ENCODE peak calls at places on chromosomes 5 and 9, in eight cellular contexts. One of them, this sample, is unnamed.

GRCh38 chr5:39194466-39195136 is 24.8 kb downstream of the FYB1 start:
- DNase-seq in COR-L47: no peak
- DNase-seq in stimulated activated CD4-positive, alpha-beta T cell treated with anti-CD3 and anti-CD28 coated beads, Interleukin-15, amount 100 ng/mL, for 24 hours: peak
- DNase-seq in amniotic epithelial cell: peak
- DNase-seq in natural killer cell: no peak
- DNase-seq in activated T-helper 1 cell treated with anti-CD3 and anti-CD28 coated beads, Interleukin-12 subunit alpha, Interleukin-12 subunit beta, Interleukin-2, Interleukin-4 antibody, amounts not matched to agents 30 ng/mL and 10 ng/mL and 1 ng/mL, durations not matched to agents 14 hours and 24 hours and 36 hours: no peak
- DNase-seq in activated CD4-positive, CD25-positive, alpha-beta regulatory T cell: no peak
- DNase-seq in kidney glomerular epithelial cell: no peak
- DNase-seq in this sample: no peak

GRCh38 chr9:4147476-4148214 is 152.2 kb downstream of the GLIS3 start:
- DNase-seq in activated T-helper 1 cell treated with anti-CD3 and anti-CD28 coated beads, Interleukin-12 subunit alpha, Interleukin-12 subunit beta, Interleukin-2, Interleukin-4 antibody, amounts not matched to agents 30 ng/mL and 10 ng/mL and 1 ng/mL, durations not matched to agents 14 hours and 24 hours and 36 hours: no peak
- DNase-seq in natural killer cell: no peak
- DNase-seq in activated CD4-positive, CD25-positive, alpha-beta regulatory T cell: no peak
- DNase-seq in kidney glomerular epithelial cell: peak
- DNase-seq in stimulated activated CD4-positive, alpha-beta T cell treated with anti-CD3 and anti-CD28 coated beads, Interleukin-15, amount 100 ng/mL, for 24 hours: no peak
- DNase-seq in amniotic epithelial cell: no peak
- DNase-seq in COR-L47: no peak
- DNase-seq in this sample: no peak

GRCh38 chr5:151454166-151454565 is 6.8 kb downstream of the SLC36A1 start:
- DNase-seq in amniotic epithelial cell: no peak
- DNase-seq in activated T-helper 1 cell treated with anti-CD3 and anti-CD28 coated beads, Interleukin-12 subunit alpha, Interleukin-12 subunit beta, Interleukin-2, Interleukin-4 antibody, amounts not matched to agents 30 ng/mL and 10 ng/mL and 1 ng/mL, durations not matched to agents 14 hours and 24 hours and 36 hours: no peak
- DNase-seq in natural killer cell: no peak
- DNase-seq in COR-L47: no peak
- DNase-seq in kidney glomerular epithelial cell: no peak
- DNase-seq in stimulated activated CD4-positive, alpha-beta T cell treated with anti-CD3 and anti-CD28 coated beads, Interleukin-15, amount 100 ng/mL, for 24 hours: no peak
- DNase-seq in activated CD4-positive, CD25-positive, alpha-beta regulatory T cell: no peak
- DNase-seq in this sample: no peak

GRCh38 chr5:171632618-171633017 is 153.0 kb upstream of the SMIM23 start:
- DNase-seq in amniotic epithelial cell: no peak
- DNase-seq in activated T-helper 1 cell treated with anti-CD3 and anti-CD28 coated beads, Interleukin-12 subunit alpha, Interleukin-12 subunit beta, Interleukin-2, Interleukin-4 antibody, amounts not matched to agents 30 ng/mL and 10 ng/mL and 1 ng/mL, durations not matched to agents 14 hours and 24 hours and 36 hours: no peak
- DNase-seq in natural killer cell: no peak
- DNase-seq in activated CD4-positive, CD25-positive, alpha-beta regulatory T cell: no peak
- DNase-seq in COR-L47: no peak
- DNase-seq in stimulated activated CD4-positive, alpha-beta T cell treated with anti-CD3 and anti-CD28 coated beads, Interleukin-15, amount 100 ng/mL, for 24 hours: no peak
- DNase-seq in kidney glomerular epithelial cell: no peak
- DNase-seq in this sample: no peak

GRCh38 chr5:132369471-132370240 is at the start of gene SLC22A5:
- DNase-seq in amniotic epithelial cell: peak
- DNase-seq in stimulated activated CD4-positive, alpha-beta T cell treated with anti-CD3 and anti-CD28 coated beads, Interleukin-15, amount 100 ng/mL, for 24 hours: peak
- DNase-seq in activated T-helper 1 cell treated with anti-CD3 and anti-CD28 coated beads, Interleukin-12 subunit alpha, Interleukin-12 subunit beta, Interleukin-2, Interleukin-4 antibody, amounts not matched to agents 30 ng/mL and 10 ng/mL and 1 ng/mL, durations not matched to agents 14 hours and 24 hours and 36 hours: peak
- DNase-seq in activated CD4-positive, CD25-positive, alpha-beta regulatory T cell: peak
- DNase-seq in COR-L47: peak
- DNase-seq in kidney glomerular epithelial cell: peak
- DNase-seq in natural killer cell: peak
- DNase-seq in this sample: peak

GRCh38 chr5:62578540-62578939 is at the start of gene LRRC70:
- DNase-seq in amniotic epithelial cell: peak
- DNase-seq in activated CD4-positive, CD25-positive, alpha-beta regulatory T cell: no peak
- DNase-seq in COR-L47: no peak
- DNase-seq in activated T-helper 1 cell treated with anti-CD3 and anti-CD28 coated beads, Interleukin-12 subunit alpha, Interleukin-12 subunit beta, Interleukin-2, Interleukin-4 antibody, amounts not matched to agents 30 ng/mL and 10 ng/mL and 1 ng/mL, durations not matched to agents 14 hours and 24 hours and 36 hours: peak
- DNase-seq in kidney glomerular epithelial cell: no peak
- DNase-seq in stimulated activated CD4-positive, alpha-beta T cell treated with anti-CD3 and anti-CD28 coated beads, Interleukin-15, amount 100 ng/mL, for 24 hours: no peak
- DNase-seq in natural killer cell: no peak
- DNase-seq in this sample: no peak

GRCh38 chr5:1007221-1007680 is 1.4 kb upstream of the NKD2 start:
- DNase-seq in kidney glomerular epithelial cell: no peak
- DNase-seq in COR-L47: no peak
- DNase-seq in activated T-helper 1 cell treated with anti-CD3 and anti-CD28 coated beads, Interleukin-12 subunit alpha, Interleukin-12 subunit beta, Interleukin-2, Interleukin-4 antibody, amounts not matched to agents 30 ng/mL and 10 ng/mL and 1 ng/mL, durations not matched to agents 14 hours and 24 hours and 36 hours: no peak
- DNase-seq in stimulated activated CD4-positive, alpha-beta T cell treated with anti-CD3 and anti-CD28 coated beads, Interleukin-15, amount 100 ng/mL, for 24 hours: peak
- DNase-seq in activated CD4-positive, CD25-positive, alpha-beta regulatory T cell: no peak
- DNase-seq in natural killer cell: no peak
- DNase-seq in amniotic epithelial cell: no peak
- DNase-seq in this sample: peak

GRCh38 chr9:130147910-130148309 is 24.3 kb upstream of the NCS1 start:
- DNase-seq in activated CD4-positive, CD25-positive, alpha-beta regulatory T cell: no peak
- DNase-seq in kidney glomerular epithelial cell: no peak
- DNase-seq in COR-L47: no peak
- DNase-seq in activated T-helper 1 cell treated with anti-CD3 and anti-CD28 coated beads, Interleukin-12 subunit alpha, Interleukin-12 subunit beta, Interleukin-2, Interleukin-4 antibody, amounts not matched to agents 30 ng/mL and 10 ng/mL and 1 ng/mL, durations not matched to agents 14 hours and 24 hours and 36 hours: no peak
- DNase-seq in natural killer cell: no peak
- DNase-seq in amniotic epithelial cell: no peak
- DNase-seq in stimulated activated CD4-positive, alpha-beta T cell treated with anti-CD3 and anti-CD28 coated beads, Interleukin-15, amount 100 ng/mL, for 24 hours: no peak
- DNase-seq in this sample: no peak

GRCh38 chr5:157266286-157267007 is 524 bp downstream of the CYFIP2 start:
- DNase-seq in activated T-helper 1 cell treated with anti-CD3 and anti-CD28 coated beads, Interleukin-12 subunit alpha, Interleukin-12 subunit beta, Interleukin-2, Interleukin-4 antibody, amounts not matched to agents 30 ng/mL and 10 ng/mL and 1 ng/mL, durations not matched to agents 14 hours and 24 hours and 36 hours: peak
- DNase-seq in kidney glomerular epithelial cell: no peak
- DNase-seq in stimulated activated CD4-positive, alpha-beta T cell treated with anti-CD3 and anti-CD28 coated beads, Interleukin-15, amount 100 ng/mL, for 24 hours: peak
- DNase-seq in natural killer cell: peak
- DNase-seq in activated CD4-positive, CD25-positive, alpha-beta regulatory T cell: peak
- DNase-seq in amniotic epithelial cell: no peak
- DNase-seq in COR-L47: peak
- DNase-seq in this sample: peak

GRCh38 chr5:151034422-151035379 is 14.3 kb downstream of the GPX3 start:
- DNase-seq in amniotic epithelial cell: no peak
- DNase-seq in COR-L47: no peak
- DNase-seq in stimulated activated CD4-positive, alpha-beta T cell treated with anti-CD3 and anti-CD28 coated beads, Interleukin-15, amount 100 ng/mL, for 24 hours: no peak
- DNase-seq in activated CD4-positive, CD25-positive, alpha-beta regulatory T cell: no peak
- DNase-seq in kidney glomerular epithelial cell: peak
- DNase-seq in activated T-helper 1 cell treated with anti-CD3 and anti-CD28 coated beads, Interleukin-12 subunit alpha, Interleukin-12 subunit beta, Interleukin-2, Interleukin-4 antibody, amounts not matched to agents 30 ng/mL and 10 ng/mL and 1 ng/mL, durations not matched to agents 14 hours and 24 hours and 36 hours: no peak
- DNase-seq in natural killer cell: no peak
- DNase-seq in this sample: no peak

GRCh38 chr9:93750045-93750444 is 173.7 kb downstream of the PHF2 start:
- DNase-seq in kidney glomerular epithelial cell: no peak
- DNase-seq in activated CD4-positive, CD25-positive, alpha-beta regulatory T cell: no peak
- DNase-seq in natural killer cell: no peak
- DNase-seq in activated T-helper 1 cell treated with anti-CD3 and anti-CD28 coated beads, Interleukin-12 subunit alpha, Interleukin-12 subunit beta, Interleukin-2, Interleukin-4 antibody, amounts not matched to agents 30 ng/mL and 10 ng/mL and 1 ng/mL, durations not matched to agents 14 hours and 24 hours and 36 hours: no peak
- DNase-seq in amniotic epithelial cell: no peak
- DNase-seq in COR-L47: no peak
- DNase-seq in stimulated activated CD4-positive, alpha-beta T cell treated with anti-CD3 and anti-CD28 coated beads, Interleukin-15, amount 100 ng/mL, for 24 hours: no peak
- DNase-seq in this sample: no peak

GRCh38 chr9:135648494-135649410 is 9.4 kb upstream of the GLT6D1 start:
- DNase-seq in COR-L47: no peak
- DNase-seq in stimulated activated CD4-positive, alpha-beta T cell treated with anti-CD3 and anti-CD28 coated beads, Interleukin-15, amount 100 ng/mL, for 24 hours: no peak
- DNase-seq in activated T-helper 1 cell treated with anti-CD3 and anti-CD28 coated beads, Interleukin-12 subunit alpha, Interleukin-12 subunit beta, Interleukin-2, Interleukin-4 antibody, amounts not matched to agents 30 ng/mL and 10 ng/mL and 1 ng/mL, durations not matched to agents 14 hours and 24 hours and 36 hours: no peak
- DNase-seq in activated CD4-positive, CD25-positive, alpha-beta regulatory T cell: no peak
- DNase-seq in kidney glomerular epithelial cell: no peak
- DNase-seq in natural killer cell: no peak
- DNase-seq in amniotic epithelial cell: no peak
- DNase-seq in this sample: no peak

GRCh38 chr5:173053041-173053440 is 3.1 kb upstream of the CREBRF start:
- DNase-seq in natural killer cell: no peak
- DNase-seq in kidney glomerular epithelial cell: no peak
- DNase-seq in activated T-helper 1 cell treated with anti-CD3 and anti-CD28 coated beads, Interleukin-12 subunit alpha, Interleukin-12 subunit beta, Interleukin-2, Interleukin-4 antibody, amounts not matched to agents 30 ng/mL and 10 ng/mL and 1 ng/mL, durations not matched to agents 14 hours and 24 hours and 36 hours: no peak
- DNase-seq in COR-L47: no peak
- DNase-seq in activated CD4-positive, CD25-positive, alpha-beta regulatory T cell: no peak
- DNase-seq in amniotic epithelial cell: no peak
- DNase-seq in stimulated activated CD4-positive, alpha-beta T cell treated with anti-CD3 and anti-CD28 coated beads, Interleukin-15, amount 100 ng/mL, for 24 hours: no peak
- DNase-seq in this sample: no peak

GRCh38 chr5:115842089-115842881 is 550 bp downstream of the AP3S1 start:
- DNase-seq in kidney glomerular epithelial cell: peak
- DNase-seq in amniotic epithelial cell: peak
- DNase-seq in natural killer cell: no peak
- DNase-seq in COR-L47: peak
- DNase-seq in stimulated activated CD4-positive, alpha-beta T cell treated with anti-CD3 and anti-CD28 coated beads, Interleukin-15, amount 100 ng/mL, for 24 hours: no peak
- DNase-seq in activated CD4-positive, CD25-positive, alpha-beta regulatory T cell: no peak
- DNase-seq in activated T-helper 1 cell treated with anti-CD3 and anti-CD28 coated beads, Interleukin-12 subunit alpha, Interleukin-12 subunit beta, Interleukin-2, Interleukin-4 antibody, amounts not matched to agents 30 ng/mL and 10 ng/mL and 1 ng/mL, durations not matched to agents 14 hours and 24 hours and 36 hours: no peak
- DNase-seq in this sample: no peak

GRCh38 chr9:132026932-132027585 is 52.6 kb downstream of the MED27 start:
- DNase-seq in natural killer cell: no peak
- DNase-seq in kidney glomerular epithelial cell: peak
- DNase-seq in activated T-helper 1 cell treated with anti-CD3 and anti-CD28 coated beads, Interleukin-12 subunit alpha, Interleukin-12 subunit beta, Interleukin-2, Interleukin-4 antibody, amounts not matched to agents 30 ng/mL and 10 ng/mL and 1 ng/mL, durations not matched to agents 14 hours and 24 hours and 36 hours: no peak
- DNase-seq in COR-L47: no peak
- DNase-seq in stimulated activated CD4-positive, alpha-beta T cell treated with anti-CD3 and anti-CD28 coated beads, Interleukin-15, amount 100 ng/mL, for 24 hours: no peak
- DNase-seq in amniotic epithelial cell: peak
- DNase-seq in activated CD4-positive, CD25-positive, alpha-beta regulatory T cell: no peak
- DNase-seq in this sample: no peak

GRCh38 chr5:71924980-71925379 is 182.3 kb upstream of the MAP1B start:
- DNase-seq in natural killer cell: no peak
- DNase-seq in COR-L47: no peak
- DNase-seq in activated CD4-positive, CD25-positive, alpha-beta regulatory T cell: no peak
- DNase-seq in kidney glomerular epithelial cell: peak
- DNase-seq in activated T-helper 1 cell treated with anti-CD3 and anti-CD28 coated beads, Interleukin-12 subunit alpha, Interleukin-12 subunit beta, Interleukin-2, Interleukin-4 antibody, amounts not matched to agents 30 ng/mL and 10 ng/mL and 1 ng/mL, durations not matched to agents 14 hours and 24 hours and 36 hours: no peak
- DNase-seq in amniotic epithelial cell: peak
- DNase-seq in stimulated activated CD4-positive, alpha-beta T cell treated with anti-CD3 and anti-CD28 coated beads, Interleukin-15, amount 100 ng/mL, for 24 hours: no peak
- DNase-seq in this sample: no peak

GRCh38 chr5:67094476-67095300 is 101.9 kb downstream of the CD180 start:
- DNase-seq in activated CD4-positive, CD25-positive, alpha-beta regulatory T cell: no peak
- DNase-seq in COR-L47: no peak
- DNase-seq in natural killer cell: no peak
- DNase-seq in amniotic epithelial cell: peak
- DNase-seq in stimulated activated CD4-positive, alpha-beta T cell treated with anti-CD3 and anti-CD28 coated beads, Interleukin-15, amount 100 ng/mL, for 24 hours: no peak
- DNase-seq in activated T-helper 1 cell treated with anti-CD3 and anti-CD28 coated beads, Interleukin-12 subunit alpha, Interleukin-12 subunit beta, Interleukin-2, Interleukin-4 antibody, amounts not matched to agents 30 ng/mL and 10 ng/mL and 1 ng/mL, durations not matched to agents 14 hours and 24 hours and 36 hours: no peak
- DNase-seq in kidney glomerular epithelial cell: peak
- DNase-seq in this sample: peak

GRCh38 chr9:137454145-137454505 is 5.0 kb downstream of the NSMF start:
- DNase-seq in COR-L47: no peak
- DNase-seq in activated CD4-positive, CD25-positive, alpha-beta regulatory T cell: no peak
- DNase-seq in natural killer cell: peak
- DNase-seq in activated T-helper 1 cell treated with anti-CD3 and anti-CD28 coated beads, Interleukin-12 subunit alpha, Interleukin-12 subunit beta, Interleukin-2, Interleukin-4 antibody, amounts not matched to agents 30 ng/mL and 10 ng/mL and 1 ng/mL, durations not matched to agents 14 hours and 24 hours and 36 hours: peak
- DNase-seq in amniotic epithelial cell: peak
- DNase-seq in stimulated activated CD4-positive, alpha-beta T cell treated with anti-CD3 and anti-CD28 coated beads, Interleukin-15, amount 100 ng/mL, for 24 hours: peak
- DNase-seq in kidney glomerular epithelial cell: no peak
- DNase-seq in this sample: peak

GRCh38 chr9:137870432-137870831 is 7.2 kb upstream of the CACNA1B start:
- DNase-seq in amniotic epithelial cell: no peak
- DNase-seq in COR-L47: no peak
- DNase-seq in kidney glomerular epithelial cell: no peak
- DNase-seq in activated CD4-positive, CD25-positive, alpha-beta regulatory T cell: no peak
- DNase-seq in activated T-helper 1 cell treated with anti-CD3 and anti-CD28 coated beads, Interleukin-12 subunit alpha, Interleukin-12 subunit beta, Interleukin-2, Interleukin-4 antibody, amounts not matched to agents 30 ng/mL and 10 ng/mL and 1 ng/mL, durations not matched to agents 14 hours and 24 hours and 36 hours: no peak
- DNase-seq in stimulated activated CD4-positive, alpha-beta T cell treated with anti-CD3 and anti-CD28 coated beads, Interleukin-15, amount 100 ng/mL, for 24 hours: no peak
- DNase-seq in natural killer cell: no peak
- DNase-seq in this sample: no peak

GRCh38 chr5:140342287-140342686 is 4.1 kb downstream of the HBEGF start:
- DNase-seq in amniotic epithelial cell: no peak
- DNase-seq in natural killer cell: no peak
- DNase-seq in stimulated activated CD4-positive, alpha-beta T cell treated with anti-CD3 and anti-CD28 coated beads, Interleukin-15, amount 100 ng/mL, for 24 hours: peak
- DNase-seq in activated CD4-positive, CD25-positive, alpha-beta regulatory T cell: no peak
- DNase-seq in COR-L47: no peak
- DNase-seq in kidney glomerular epithelial cell: no peak
- DNase-seq in activated T-helper 1 cell treated with anti-CD3 and anti-CD28 coated beads, Interleukin-12 subunit alpha, Interleukin-12 subunit beta, Interleukin-2, Interleukin-4 antibody, amounts not matched to agents 30 ng/mL and 10 ng/mL and 1 ng/mL, durations not matched to agents 14 hours and 24 hours and 36 hours: peak
- DNase-seq in this sample: no peak

GRCh38 chr9:127667127-127667844 is 39.5 kb upstream of the CFAP157 start:
- DNase-seq in kidney glomerular epithelial cell: no peak
- DNase-seq in stimulated activated CD4-positive, alpha-beta T cell treated with anti-CD3 and anti-CD28 coated beads, Interleukin-15, amount 100 ng/mL, for 24 hours: no peak
- DNase-seq in amniotic epithelial cell: no peak
- DNase-seq in activated CD4-positive, CD25-positive, alpha-beta regulatory T cell: no peak
- DNase-seq in natural killer cell: no peak
- DNase-seq in activated T-helper 1 cell treated with anti-CD3 and anti-CD28 coated beads, Interleukin-12 subunit alpha, Interleukin-12 subunit beta, Interleukin-2, Interleukin-4 antibody, amounts not matched to agents 30 ng/mL and 10 ng/mL and 1 ng/mL, durations not matched to agents 14 hours and 24 hours and 36 hours: no peak
- DNase-seq in COR-L47: no peak
- DNase-seq in this sample: no peak

GRCh38 chr5:172918421-172919371 is 40.5 kb upstream of the RPL26L1 start:
- DNase-seq in activated T-helper 1 cell treated with anti-CD3 and anti-CD28 coated beads, Interleukin-12 subunit alpha, Interleukin-12 subunit beta, Interleukin-2, Interleukin-4 antibody, amounts not matched to agents 30 ng/mL and 10 ng/mL and 1 ng/mL, durations not matched to agents 14 hours and 24 hours and 36 hours: no peak
- DNase-seq in activated CD4-positive, CD25-positive, alpha-beta regulatory T cell: no peak
- DNase-seq in amniotic epithelial cell: peak
- DNase-seq in natural killer cell: peak
- DNase-seq in stimulated activated CD4-positive, alpha-beta T cell treated with anti-CD3 and anti-CD28 coated beads, Interleukin-15, amount 100 ng/mL, for 24 hours: no peak
- DNase-seq in kidney glomerular epithelial cell: no peak
- DNase-seq in COR-L47: no peak
- DNase-seq in this sample: no peak

GRCh38 chr5:65066385-65066784 is 297.7 kb downstream of the CWC27 start:
- DNase-seq in activated CD4-positive, CD25-positive, alpha-beta regulatory T cell: no peak
- DNase-seq in stimulated activated CD4-positive, alpha-beta T cell treated with anti-CD3 and anti-CD28 coated beads, Interleukin-15, amount 100 ng/mL, for 24 hours: no peak
- DNase-seq in activated T-helper 1 cell treated with anti-CD3 and anti-CD28 coated beads, Interleukin-12 subunit alpha, Interleukin-12 subunit beta, Interleukin-2, Interleukin-4 antibody, amounts not matched to agents 30 ng/mL and 10 ng/mL and 1 ng/mL, durations not matched to agents 14 hours and 24 hours and 36 hours: no peak
- DNase-seq in COR-L47: no peak
- DNase-seq in kidney glomerular epithelial cell: no peak
- DNase-seq in natural killer cell: no peak
- DNase-seq in amniotic epithelial cell: no peak
- DNase-seq in this sample: no peak

GRCh38 chr5:68419637-68420452 is 204.3 kb downstream of the PIK3R1 start:
- DNase-seq in COR-L47: no peak
- DNase-seq in activated T-helper 1 cell treated with anti-CD3 and anti-CD28 coated beads, Interleukin-12 subunit alpha, Interleukin-12 subunit beta, Interleukin-2, Interleukin-4 antibody, amounts not matched to agents 30 ng/mL and 10 ng/mL and 1 ng/mL, durations not matched to agents 14 hours and 24 hours and 36 hours: no peak
- DNase-seq in activated CD4-positive, CD25-positive, alpha-beta regulatory T cell: no peak
- DNase-seq in natural killer cell: no peak
- DNase-seq in stimulated activated CD4-positive, alpha-beta T cell treated with anti-CD3 and anti-CD28 coated beads, Interleukin-15, amount 100 ng/mL, for 24 hours: no peak
- DNase-seq in kidney glomerular epithelial cell: no peak
- DNase-seq in amniotic epithelial cell: peak
- DNase-seq in this sample: peak

GRCh38 chr9:4299006-4299795 is 667 bp downstream of the GLIS3 start:
- DNase-seq in activated T-helper 1 cell treated with anti-CD3 and anti-CD28 coated beads, Interleukin-12 subunit alpha, Interleukin-12 subunit beta, Interleukin-2, Interleukin-4 antibody, amounts not matched to agents 30 ng/mL and 10 ng/mL and 1 ng/mL, durations not matched to agents 14 hours and 24 hours and 36 hours: peak
- DNase-seq in natural killer cell: no peak
- DNase-seq in COR-L47: no peak
- DNase-seq in kidney glomerular epithelial cell: peak
- DNase-seq in amniotic epithelial cell: peak
- DNase-seq in stimulated activated CD4-positive, alpha-beta T cell treated with anti-CD3 and anti-CD28 coated beads, Interleukin-15, amount 100 ng/mL, for 24 hours: peak
- DNase-seq in activated CD4-positive, CD25-positive, alpha-beta regulatory T cell: no peak
- DNase-seq in this sample: peak

This sample was measured in uterus.